ENCODE peak calls at places on chromosomes 11 and 22, in four cellular contexts. P is fibroblast of pulmonary artery, Z is GM13977, E is SJSA1. V is an unnamed sample.
A peak's percentile ranks its signal among the peaks of the same experiment; 100 is the strongest.

GRCh38 chr11:126634963-126635362 is 279.5 kb downstream of the ST3GAL4 start:
- DNase-seq in Z (no peak), E (no peak), P (no peak), V (no peak)

GRCh38 chr11:113396693-113397092 is 9.1 kb downstream of the ANKK1 start:
- DNase-seq in E (no peak), P (no peak), Z (no peak), V (no peak)

GRCh38 chr22:44179989-44180705 is 578 bp upstream of the PARVG start:
- DNase-seq in P (no peak), Z (no peak), E (no peak), V (no peak)

GRCh38 chr11:12090061-12090572 is 20.3 kb upstream of the MICAL2 start:
- DNase-seq in E (no peak), P (peak; percentile 48), Z (no peak), V (no peak)

GRCh38 chr11:17352925-17353227 is 1.3 kb downstream of the NCR3LG1 start:
- DNase-seq in E (no peak), Z (no peak), P (peak; percentile 56), V (no peak)

GRCh38 chr11:65516135-65516968 is 8.5 kb upstream of the SCYL1 start:
- DNase-seq in P (no peak), E (no peak), Z (no peak), V (no peak)

GRCh38 chr22:39234157-39234793 is 10.5 kb downstream of the PDGFB start:
- DNase-seq in P (peak; percentile 79), E (no peak), Z (no peak), V (no peak)

GRCh38 chr11:9170450-9170849 is 79.1 kb upstream of the SCUBE2 start:
- DNase-seq in Z (no peak), P (peak; percentile 55), E (no peak), V (no peak)

GRCh38 chr11:121328967-121329653 is 36.5 kb downstream of the SC5D start:
- DNase-seq in E (no peak), P (no peak), Z (peak; percentile 31), V (no peak)

GRCh38 chr11:102457865-102458264 is 5.3 kb upstream of the TMEM123 start:
- DNase-seq in Z (no peak), P (no peak), E (no peak), V (no peak)

GRCh38 chr22:19942071-19942885 is 660 bp upstream of the TXNRD2 start:
- DNase-seq in Z (peak; percentile 72), E (no peak), P (peak; percentile 78), V (no peak)

GRCh38 chr22:47588583-47588970 is 826.1 kb downstream of the TBC1D22A start:
- DNase-seq in E (no peak), P (no peak), Z (no peak), V (no peak)

GRCh38 chr11:67409261-67409666 is 5.4 kb downstream of the TBC1D10C start:
- DNase-seq in Z (peak; percentile 86), E (no peak), P (no peak), V (no peak)

GRCh38 chr22:43996981-43997265 is 27.2 kb upstream of the PARVB start:
- DNase-seq in P (no peak), Z (no peak), E (no peak), V (no peak)

GRCh38 chr11:112555491-112556364 is 295.1 kb upstream of the PLET1 start:
- DNase-seq in P (peak; percentile 49), Z (peak; percentile 57), E (no peak), V (no peak)

GRCh38 chr11:35955636-35956035 is 11.8 kb downstream of the LDLRAD3 start:
- DNase-seq in Z (no peak), E (no peak), P (no peak), V (no peak)

GRCh38 chr22:49927483-49928184 is 9.2 kb downstream of the CRELD2 start:
- DNase-seq in P (no peak), Z (no peak), E (no peak), V (no peak)

GRCh38 chr11:75147191-75147874 is 3.6 kb upstream of the SLCO2B1 start:
- DNase-seq in Z (no peak), E (no peak), P (no peak), V (no peak)

GRCh38 chr11:57662893-57663292 is 5.0 kb upstream of the ZDHHC5 start:
- DNase-seq in E (no peak), P (no peak), Z (no peak), V (no peak)

V was measured in NCI-H1048.